ENCODE peak calls at places on chromosomes 13 and 19, in four cellular contexts. B is heart right ventricle, L is heart left ventricle, A is DND-41. E is an unnamed sample.

GRCh38 chr13:61146158-61146557 is 269.5 kb downstream of the PCDH20 start:
- DNase-seq in B (no peak), L (no peak), A (no peak), E (no peak)

GRCh38 chr13:86403213-86403612 is 604.0 kb upstream of the SLITRK6 start:
- DNase-seq in B (no peak), L (no peak), A (no peak), E (no peak)

GRCh38 chr19:10086032-10086903 is at the start of gene SHFL:
- DNase-seq in B (peak; percentile 80), L (peak; percentile 77), A (peak; percentile 86), E (peak; percentile 82)

GRCh38 chr19:31127132-31127967 is 221.9 kb downstream of the TSHZ3 start:
- DNase-seq in B (no peak), L (no peak), A (no peak), E (no peak)

GRCh38 chr13:79810671-79811070 is 329.7 kb downstream of the NDFIP2 start:
- DNase-seq in B (no peak), L (no peak), A (no peak), E (no peak)

GRCh38 chr13:72181661-72182060 is 314.7 kb upstream of the DACH1 start:
- DNase-seq in B (no peak), L (no peak), A (no peak), E (no peak)

GRCh38 chr13:107329991-107330390 is 762.1 kb upstream of the ARGLU1 start:
- DNase-seq in B (no peak), L (no peak), A (no peak), E (no peak)

GRCh38 chr19:43620061-43621001 is 902 bp upstream of the ZNF428 start:
- DNase-seq in B (peak; percentile 87), L (no peak), A (no peak), E (peak; percentile 76)

GRCh38 chr13:29771247-29771646 is 79.2 kb downstream of the UBL3 start:
- DNase-seq in B (no peak), L (no peak), A (no peak), E (no peak)

GRCh38 chr19:4518345-4519171 is at the start of gene PLIN4:
- DNase-seq in B (peak; percentile 85), L (peak; percentile 84), A (no peak), E (no peak)

GRCh38 chr19:4515732-4516131 is 2.6 kb downstream of the PLIN4 start:
- DNase-seq in B (no peak), L (no peak), A (no peak), E (no peak)

GRCh38 chr19:4517451-4518057 is 732 bp downstream of the PLIN4 start:
- DNase-seq in B (no peak), L (peak; percentile 24), A (no peak), E (no peak)

GRCh38 chr19:4516939-4517300 is 1.4 kb downstream of the PLIN4 start:
- DNase-seq in B (no peak), L (peak; percentile 56), A (no peak), E (no peak)

DNA sequence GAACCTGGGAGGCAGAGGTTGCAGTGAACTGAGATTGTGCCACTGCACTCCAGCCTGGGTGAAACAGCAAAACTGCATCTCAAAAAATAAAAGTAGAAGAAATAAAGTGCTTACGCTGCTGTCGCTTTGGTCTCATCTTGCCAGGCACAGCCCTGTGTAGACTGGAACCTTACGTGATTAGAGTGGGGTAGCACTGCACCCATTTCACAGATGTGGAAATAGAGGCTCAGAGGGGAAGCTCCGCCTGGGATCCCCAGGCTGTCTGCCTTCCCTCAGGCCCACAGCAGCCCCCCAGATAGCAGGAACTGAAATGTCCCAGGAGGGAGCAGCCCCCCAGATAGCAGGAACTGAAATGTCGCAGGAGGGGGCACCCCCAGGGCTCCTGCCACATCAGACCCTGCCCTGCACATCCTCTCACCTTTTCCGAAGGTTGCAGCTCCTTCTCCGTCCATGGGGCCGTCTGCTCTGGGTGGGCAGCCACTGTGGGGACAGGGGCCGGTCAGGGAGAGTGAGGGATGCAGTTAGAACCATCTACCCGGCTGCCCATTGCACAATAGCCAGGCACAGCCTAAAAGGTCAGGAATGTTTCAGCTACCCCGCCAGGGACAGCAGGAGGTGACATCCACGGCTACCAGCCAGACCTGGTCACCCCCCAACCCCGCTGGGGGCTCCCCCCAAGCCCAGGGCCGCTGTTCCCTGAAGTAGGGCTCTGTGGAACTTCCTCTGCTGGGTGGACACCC is 1.9 kb downstream of the PLIN4 start:
- DNase-seq in B (no peak), L (peak; percentile 32), A (no peak), E (no peak)
- H3K27me3 ChIP-seq in B (no peaks in the 10 kb centered on the region), L (no peaks in the 10 kb centered on the region), A (no peaks in the 10 kb centered on the region), E (no peaks in the 10 kb centered on the region)

GRCh38 chr13:98520674-98521449 is 56.0 kb downstream of the STK24 start:
- DNase-seq in B (no peak), L (no peak), A (no peak), E (no peak)

GRCh38 chr13:98523455-98524102 is 53.3 kb downstream of the STK24 start:
- DNase-seq in B (no peak), L (no peak), A (no peak), E (no peak)

GRCh38 chr13:98521461-98521860 is 55.4 kb downstream of the STK24 start:
- DNase-seq in B (no peak), L (no peak), A (no peak), E (no peak)

GRCh38 chr13:98519976-98520375 is 56.9 kb downstream of the STK24 start:
- DNase-seq in B (no peak), L (no peak), A (no peak), E (no peak)

GRCh38 chr13:98521876-98522275 is 55.0 kb downstream of the STK24 start:
- DNase-seq in B (no peak), L (no peak), A (no peak), E (no peak)
- H3K27ac ChIP-seq in B (no peak overlapping the region), L (no peak overlapping the region), A (no peak overlapping the region), E (no peak overlapping the region)

GRCh38 chr13:112892759-112893569 is 76.0 kb upstream of the MCF2L start:
- DNase-seq in B (no peak), L (no peak), A (no peak), E (no peak)
- H3K27me3 ChIP-seq in B (no peaks in the 10 kb centered on the region), L (no peaks in the 10 kb centered on the region), A (peaks cover 6% of the 10 kb centered on the region), E (no peaks in the 10 kb centered on the region)

DNA sequence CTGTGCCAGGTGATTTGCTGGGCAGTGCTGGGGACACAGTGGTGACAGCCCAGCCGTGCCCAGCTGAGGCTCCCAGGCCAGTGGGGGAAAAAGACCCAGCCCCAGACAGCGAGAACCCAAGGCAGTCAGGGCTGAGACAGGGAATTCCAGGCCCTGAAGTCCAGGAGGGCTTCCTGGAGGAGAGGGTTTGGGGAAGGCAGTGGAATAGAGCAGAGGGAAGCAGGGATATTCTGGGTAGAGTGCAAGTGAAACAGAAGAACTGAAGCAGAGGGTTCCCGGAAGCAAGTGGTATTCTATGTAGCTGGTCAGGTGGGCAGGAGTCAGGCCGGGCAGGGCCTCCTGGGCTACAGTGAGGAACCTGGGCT is 1.3 kb upstream of the CEACAM16 start:
- DNase-seq in B (no peak), L (no peak), A (no peak), E (no peak)
- H3K27ac ChIP-seq in B (no peak overlapping the region), L (no peak overlapping the region), A (no peak overlapping the region), E (no peak overlapping the region)